ENCODE peak calls at places on chromosomes 4 and X, in nine cellular contexts. P is breast epithelium, W is vagina, L is upper lobe of left lung, Z is HL-60, R is spleen, X is GM23338, B is HCT116, A is GM12878. C is an unnamed sample.

GRCh38 chrX:40402771-40403533 is 177.8 kb upstream of the ATP6AP2 start:
- DNase-seq in P (no peak), R (no peak), A (no peak), X (no peak), W (no peak), Z (no peak), L (no peak), B (no peak), C (no peak)

GRCh38 chr4:37471971-37472370 is 214.2 kb downstream of the RELL1 start:
- DNase-seq in W (no peak), P (no peak), L (no peak), Z (peak), B (no peak), R (no peak), A (no peak), X (no peak), C (no peak)

GRCh38 chr4:118587116-118587869 is 97.9 kb upstream of the METTL14 start:
- DNase-seq in Z (no peak), L (no peak), X (no peak), A (no peak), P (no peak), B (no peak), W (no peak), R (no peak), C (no peak)

GRCh38 chr4:61657016-61657415 is 456.9 kb downstream of the ADGRL3 start:
- DNase-seq in R (no peak), L (no peak), W (no peak), B (no peak), Z (no peak), P (no peak), X (no peak), A (no peak), C (no peak)

GRCh38 chr4:48337726-48338125 is 3.6 kb upstream of the SLAIN2 start:
- DNase-seq in B (no peak), R (no peak), A (no peak), Z (no peak), L (no peak), W (no peak), P (no peak), X (no peak), C (no peak)

GRCh38 chrX:68365356-68365755 is 67.9 kb downstream of the OPHN1 start:
- DNase-seq in P (no peak), R (no peak), L (no peak), B (no peak), Z (no peak), X (no peak), W (no peak), A (no peak), C (no peak)

GRCh38 chr4:35934370-35934981 is 309.8 kb downstream of the ARAP2 start:
- DNase-seq in R (no peak), B (peak), W (no peak), Z (no peak), A (peak), L (no peak), P (no peak), X (peak), C (no peak)

GRCh38 chrX:136495043-136495442 is 2.3 kb upstream of the HTATSF1 start:
- DNase-seq in X (no peak), P (no peak), L (no peak), W (no peak), Z (peak), B (no peak), R (no peak), A (no peak), C (no peak)

GRCh38 chrX:14922437-14922836 is 49.2 kb downstream of the MOSPD2 start:
- DNase-seq in X (no peak), L (no peak), P (no peak), R (no peak), B (no peak), Z (no peak), A (no peak), W (no peak), C (no peak)

GRCh38 chr4:33911951-33912350 is 2332.4 kb downstream of the ARAP2 start:
- DNase-seq in P (no peak), W (no peak), Z (no peak), L (no peak), X (no peak), B (no peak), A (no peak), R (no peak), C (no peak)

GRCh38 chr4:1981251-1982055 is 27.3 kb downstream of the NELFA start:
- DNase-seq in W (no peak), X (peak), Z (peak), P (no peak), R (peak), L (peak), A (no peak), B (peak), C (no peak)

GRCh38 chr4:47562297-47562696 is 77.2 kb downstream of the ATP10D start:
- DNase-seq in P (no peak), R (no peak), X (no peak), L (no peak), B (no peak), Z (no peak), W (no peak), A (no peak), C (no peak)

GRCh38 chr4:54961357-54961975 is 163.9 kb downstream of the KDR start:
- DNase-seq in Z (peak), P (no peak), A (no peak), L (no peak), X (peak), B (peak), R (no peak), W (no peak), C (no peak)

GRCh38 chr4:155007660-155008176 is 200.7 kb upstream of the NPY2R start:
- DNase-seq in L (no peak), B (no peak), P (no peak), X (no peak), W (no peak), Z (no peak), R (no peak), A (no peak), C (no peak)

GRCh38 chrX:41733939-41734338 is 10.0 kb downstream of the GPR82 start:
- DNase-seq in W (no peak), R (no peak), A (peak), P (no peak), X (no peak), B (no peak), Z (peak), L (no peak), C (peak)

GRCh38 chr4:183571350-183572076 is 66.7 kb downstream of the ING2 start:
- DNase-seq in A (no peak), B (no peak), Z (peak), L (no peak), W (no peak), P (no peak), R (no peak), X (peak), C (no peak)
- TF ChIP-seq POLR2AphosphoS5 in A (no peak), B (no peak), Z (peak), L (peak), W (peak), P (no peak), R (no peak), X (no peak), C (no peak)

GRCh38 chr4:40550900-40551546 is 78.6 kb downstream of the RBM47 start:
- DNase-seq in Z (peak), P (no peak), W (no peak), A (peak), B (peak), L (no peak), X (peak), R (no peak), C (no peak)
- TF ChIP-seq POLR2AphosphoS5 in Z (peak), P (no peak), W (no peak), A (no peak), B (no peak), L (no peak), X (no peak), R (peak), C (no peak)

GRCh38 chr4:183969596-183969995 is 64.5 kb downstream of the STOX2 start:
- DNase-seq in X (no peak), Z (no peak), A (no peak), W (no peak), P (no peak), R (no peak), B (no peak), L (no peak), C (no peak)

GRCh38 chr4:183971938-183972490 is 66.9 kb downstream of the STOX2 start:
- DNase-seq in X (no peak), R (no peak), L (no peak), P (no peak), B (no peak), W (no peak), Z (no peak), A (no peak), C (no peak)

GRCh38 chr4:183968931-183969330 is 63.8 kb downstream of the STOX2 start:
- DNase-seq in Z (no peak), W (no peak), B (no peak), A (no peak), L (no peak), P (no peak), R (no peak), X (no peak), C (no peak)

GRCh38 chr4:183966371-183966770 is 61.3 kb downstream of the STOX2 start:
- DNase-seq in P (no peak), W (no peak), A (no peak), Z (peak), B (no peak), X (no peak), L (no peak), R (no peak), C (no peak)

DNA sequence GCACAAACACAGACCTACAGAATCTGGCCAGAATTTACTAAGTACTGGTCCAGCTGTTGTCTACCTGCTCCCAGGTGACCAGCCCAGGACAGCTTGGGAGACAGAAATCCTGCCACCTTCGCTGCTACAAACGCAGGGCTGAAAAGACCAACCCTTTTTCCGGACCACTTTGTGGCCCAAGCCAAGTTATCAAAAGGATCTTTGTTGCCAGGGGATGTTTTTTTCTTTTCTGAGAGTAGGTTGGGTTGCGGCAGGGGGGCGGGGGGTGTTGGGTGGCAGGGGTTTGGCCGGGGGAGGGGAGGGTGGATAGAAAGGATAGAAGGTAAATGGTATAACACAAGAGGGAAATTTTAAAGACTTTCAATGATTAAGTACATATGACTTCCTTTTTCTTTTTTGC is 63.4 kb downstream of the STOX2 start:
- DNase-seq in W (no peak), B (no peak), Z (no peak), A (no peak), R (no peak), L (no peak), X (peak), P (no peak), C (no peak)
- TF ChIP-seq POLR2AphosphoS5 in W (no peak), B (no peak), Z (no peak), A (no peak), R (no peak), L (no peak), X (no peak), P (no peak), C (no peak)

GRCh38 chr4:87087015-87087920 is 133.2 kb downstream of the KLHL8 start:
- DNase-seq in R (no peak), W (no peak), B (no peak), Z (no peak), A (no peak), L (no peak), X (no peak), P (no peak), C (no peak)

GRCh38 chr4:87086143-87086805 is 134.1 kb downstream of the KLHL8 start:
- DNase-seq in B (no peak), P (no peak), L (no peak), W (no peak), X (no peak), R (no peak), A (no peak), Z (no peak), C (no peak)

GRCh38 chr4:87090305-87090704 is 130.1 kb downstream of the KLHL8 start:
- DNase-seq in X (no peak), W (no peak), P (no peak), A (no peak), B (no peak), L (no peak), R (no peak), Z (no peak), C (no peak)

GRCh38 chr4:87089368-87089767 is 131.1 kb downstream of the KLHL8 start:
- DNase-seq in Z (no peak), P (no peak), X (no peak), W (no peak), R (no peak), L (no peak), B (no peak), A (no peak), C (no peak)

DNA sequence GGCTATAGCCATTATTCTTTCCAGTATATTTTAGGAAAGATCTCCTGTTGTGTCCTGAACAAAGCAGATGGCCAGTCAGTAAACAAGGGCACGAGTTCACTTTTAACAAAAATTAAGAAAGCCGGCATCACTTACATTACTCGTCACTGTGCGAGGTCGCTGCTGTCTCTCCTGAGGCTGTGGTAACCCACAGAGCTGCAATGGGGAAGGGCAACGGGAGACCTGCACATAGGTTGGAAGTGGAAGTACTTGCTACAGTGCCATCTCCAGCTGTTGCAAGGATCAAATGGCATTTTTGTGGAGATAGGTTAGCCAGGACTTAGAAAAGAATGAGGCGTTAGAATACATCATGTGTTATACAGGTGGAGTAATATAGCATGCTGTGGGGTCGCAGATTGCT is 132.2 kb downstream of the KLHL8 start:
- DNase-seq in P (no peak), B (no peak), A (no peak), Z (peak), W (no peak), L (no peak), R (no peak), X (no peak), C (no peak)
- TF ChIP-seq POLR2AphosphoS5 in P (no peak), B (no peak), A (no peak), Z (no peak), W (no peak), L (no peak), R (no peak), X (no peak), C (no peak)

GRCh38 chr4:176261481-176261880 is 7.5 kb downstream of the ASB5 start:
- DNase-seq in P (no peak), B (no peak), R (no peak), W (no peak), A (no peak), Z (no peak), L (no peak), X (no peak), C (no peak)
- TF ChIP-seq POLR2AphosphoS5 in P (no peak), B (no peak), R (no peak), W (no peak), A (no peak), Z (no peak), L (no peak), X (no peak), C (no peak)